ENCODE peak calls at places on chromosomes 12 and 14, in five cellular contexts. C, F, A, K and V are unnamed samples.

GRCh38 chr14:60724080-60724618 is at the start of gene SIX4:
- DNase-seq in A (peak), F (no peak), K (peak), C (peak), V (peak)

GRCh38 chr14:102932484-102933248 is 10.2 kb downstream of the AMN start:
- DNase-seq in K (no peak), A (no peak), C (no peak), F (no peak), V (no peak)

GRCh38 chr14:93683241-93683640 is 105.0 kb downstream of the PRIMA1 start:
- DNase-seq in F (no peak), C (no peak), K (no peak), A (peak), V (no peak)

GRCh38 chr14:64891173-64891838 is 11.6 kb upstream of the SPTB start:
- DNase-seq in C (no peak), K (no peak), F (no peak), A (no peak), V (no peak)

GRCh38 chr12:80068173-80068572 is 31.2 kb upstream of the OTOGL start:
- DNase-seq in F (no peak), A (no peak), K (no peak), C (no peak), V (no peak)

GRCh38 chr14:61168126-61168525 is 113.0 kb downstream of the TMEM30B start:
- DNase-seq in F (no peak), K (no peak), C (no peak), A (no peak), V (no peak)

GRCh38 chr12:68750506-68750905 is 4.5 kb downstream of the SLC35E3 start:
- DNase-seq in A (no peak), K (no peak), F (no peak), C (no peak), V (no peak)

GRCh38 chr14:103045387-103045869 is 11.9 kb downstream of the CDC42BPB start:
- DNase-seq in C (no peak), A (no peak), F (no peak), K (no peak), V (no peak)

GRCh38 chr14:101962503-101962874 is 1.9 kb upstream of the DYNC1H1 start:
- DNase-seq in A (peak), C (no peak), K (peak), F (no peak), V (no peak)

GRCh38 chr12:11941601-11942360 is 129.0 kb upstream of the BCL2L14 start:
- DNase-seq in K (no peak), A (no peak), F (no peak), C (no peak), V (no peak)

GRCh38 chr14:100281286-100282082 is 24.8 kb downstream of the SLC25A29 start:
- DNase-seq in F (no peak), C (no peak), A (no peak), K (no peak), V (no peak)

GRCh38 chr14:104656014-104656714 is 33.3 kb upstream of the INF2 start:
- DNase-seq in F (no peak), A (peak), C (no peak), K (no peak), V (no peak)

GRCh38 chr14:78075033-78075432 is 95.1 kb upstream of the NRXN3 start:
- DNase-seq in F (no peak), K (no peak), A (peak), C (no peak), V (no peak)

GRCh38 chr14:24171422-24172260 is at the start of gene REC8:
- DNase-seq in A (no peak), K (peak), F (peak), C (peak), V (no peak)

GRCh38 chr12:104360988-104361707 is 57.6 kb downstream of the EID3 start:
- DNase-seq in A (no peak), K (no peak), C (no peak), F (no peak), V (no peak)

GRCh38 chr12:132279930-132280329 is 49.5 kb downstream of the GALNT9 start:
- DNase-seq in K (peak), A (no peak), F (no peak), C (no peak), V (no peak)

GRCh38 chr14:21965042-21965441 is 291.4 kb upstream of the OR4E1 start:
- DNase-seq in K (no peak), C (peak), F (no peak), A (no peak), V (no peak)

GRCh38 chr14:76576047-76576741 is 185.1 kb upstream of the VASH1 start:
- DNase-seq in C (no peak), K (no peak), F (no peak), A (no peak), V (no peak)

GRCh38 chr12:130465046-130465445 is 127.4 kb downstream of the PIWIL1 start:
- DNase-seq in A (no peak), K (no peak), C (no peak), F (no peak), V (no peak)

GRCh38 chr14:49961270-49962222 is 68.7 kb downstream of the ARF6 start:
- DNase-seq in F (no peak), K (no peak), C (no peak), A (no peak), V (no peak)

GRCh38 chr14:55684956-55685584 is 105.1 kb downstream of the KTN1 start:
- DNase-seq in F (no peak), A (no peak), C (no peak), K (no peak), V (no peak)

GRCh38 chr12:22443379-22444316 is 100.7 kb downstream of the C2CD5 start:
- DNase-seq in A (peak), C (peak), F (peak), K (no peak), V (peak)